ENCODE peak calls at places on chromosomes 5 and 9, in seven cellular contexts. L is RPMI7951; V is astrocyte of the spinal cord; J is astrocyte of the hippocampus; R is activated naive CD4-positive, alpha-beta T cell; P is NB4; A is SJCRH30. K is an unnamed sample.

GRCh38 chr5:72079288-72079687 is 28.0 kb upstream of the MAP1B start:
- DNase-seq in R (no peak), J (peak), L (no peak), P (no peak), V (no peak), A (no peak), K (no peak)

GRCh38 chr5:8844847-8845246 is 701.0 kb downstream of the SEMA5A start:
- DNase-seq in A (no peak), R (no peak), J (no peak), V (no peak), P (no peak), L (peak), K (no peak)

GRCh38 chr5:151150484-151151262 is 6.9 kb downstream of the ANXA6 start:
- DNase-seq in J (peak), P (peak), V (peak), A (no peak), L (no peak), R (peak), K (no peak)

GRCh38 chr9:128552744-128553221 is 396 bp downstream of the SPTAN1 start:
- DNase-seq in P (peak), A (peak), R (no peak), L (peak), V (peak), J (peak), K (no peak)

GRCh38 chr9:90898229-90898628 is 96.6 kb downstream of the SYK start:
- DNase-seq in A (no peak), P (no peak), J (no peak), V (no peak), L (no peak), R (no peak), K (no peak)

GRCh38 chr5:178356459-178356872 is 123.9 kb upstream of the PHYKPL start:
- DNase-seq in J (peak), V (no peak), A (no peak), P (no peak), R (no peak), L (no peak), K (peak)

GRCh38 chr9:81113408-81114124 is 575.8 kb downstream of the TLE1 start:
- DNase-seq in L (peak), J (peak), P (peak), V (peak), R (no peak), A (peak), K (no peak)

GRCh38 chr5:138900281-138900965 is 25.3 kb upstream of the LRRTM2 start:
- DNase-seq in R (no peak), V (peak), P (peak), L (peak), J (peak), A (no peak), K (no peak)

GRCh38 chr9:69885474-69885929 is 64.9 kb downstream of the CFAP95 start:
- DNase-seq in P (no peak), A (peak), L (peak), V (peak), R (no peak), J (peak), K (peak)

GRCh38 chr9:113580041-113580953 is 116.8 kb downstream of the RGS3 start:
- DNase-seq in V (peak), L (peak), A (peak), J (peak), P (peak), R (peak), K (peak)

GRCh38 chr9:76717611-76718010 is 46.6 kb upstream of the PCA3 start:
- DNase-seq in V (no peak), R (no peak), P (peak), L (peak), A (no peak), J (peak), K (peak)

GRCh38 chr5:107522456-107522855 is 148.3 kb downstream of the EFNA5 start:
- DNase-seq in R (no peak), P (no peak), L (no peak), J (no peak), V (no peak), A (no peak), K (no peak)

GRCh38 chr9:134321957-134322741 is 4.1 kb upstream of the RXRA start:
- DNase-seq in A (no peak), R (no peak), V (no peak), P (no peak), L (no peak), J (no peak), K (no peak)

GRCh38 chr9:16341176-16341575 is 529.3 kb downstream of the BNC2 start:
- DNase-seq in L (peak), V (peak), J (peak), R (no peak), A (no peak), P (no peak), K (no peak)

GRCh38 chr9:108664309-108665255 is 191.2 kb downstream of the ACTL7B start:
- DNase-seq in R (no peak), P (peak), L (peak), A (no peak), J (peak), V (no peak), K (no peak)

GRCh38 chr5:1524481-1524798 is 680 bp upstream of the LPCAT1 start:
- DNase-seq in P (no peak), J (no peak), R (no peak), V (no peak), A (no peak), L (no peak), K (no peak)

GRCh38 chr9:68777070-68777763 is 72.2 kb downstream of the PIP5K1B start:
- DNase-seq in P (no peak), A (no peak), R (no peak), J (no peak), V (no peak), L (no peak), K (no peak)

GRCh38 chr9:6805532-6805931 is 47.8 kb downstream of the KDM4C start:
- DNase-seq in R (no peak), L (peak), J (peak), A (no peak), P (no peak), V (peak), K (no peak)

GRCh38 chr9:132201139-132201538 is 39.3 kb downstream of the NTNG2 start:
- DNase-seq in L (no peak), R (no peak), A (no peak), J (no peak), P (no peak), V (no peak), K (no peak)

GRCh38 chr5:1651971-1652872 is 128.5 kb upstream of the LPCAT1 start:
- DNase-seq in V (no peak), R (no peak), A (no peak), L (no peak), J (no peak), P (no peak), K (no peak)

K was measured in H4.